ENCODE peak calls at places on chromosomes 11 and 22, in seven cellular contexts. One of them, this sample, is unnamed. For H3K36me3, the result is how much of the 10 kb centered on the place peaks cover.

GRCh38 chr22:32926600-32926999 is 125.1 kb downstream of the TIMP3 start:
- DNase-seq in breast epithelium: no peak
- DNase-seq in tibial nerve: no peak
- DNase-seq in cardiac muscle cell: peak
- DNase-seq in left ventricle myocardium inferior: no peak
- DNase-seq in upper lobe of left lung: no peak
- DNase-seq in uterus: no peak
- DNase-seq in this sample: no peak

GRCh38 chr11:84558085-84558905 is 1068.8 kb downstream of the DLG2 start:
- DNase-seq in left ventricle myocardium inferior: no peak
- DNase-seq in upper lobe of left lung: no peak
- DNase-seq in uterus: no peak
- DNase-seq in tibial nerve: no peak
- DNase-seq in cardiac muscle cell: peak
- DNase-seq in breast epithelium: no peak
- DNase-seq in this sample: no peak

GRCh38 chr11:12246169-12246568 is 131.2 kb upstream of the PARVA start:
- DNase-seq in left ventricle myocardium inferior: no peak
- DNase-seq in tibial nerve: no peak
- DNase-seq in uterus: no peak
- DNase-seq in cardiac muscle cell: no peak
- DNase-seq in upper lobe of left lung: no peak
- DNase-seq in breast epithelium: no peak
- DNase-seq in this sample: no peak

GRCh38 chr22:30887861-30888260 is 80.7 kb downstream of the MORC2 start:
- DNase-seq in uterus: no peak
- DNase-seq in cardiac muscle cell: no peak
- DNase-seq in left ventricle myocardium inferior: peak
- DNase-seq in upper lobe of left lung: no peak
- DNase-seq in breast epithelium: no peak
- DNase-seq in tibial nerve: no peak
- DNase-seq in this sample: peak

GRCh38 chr11:120974980-120975379 is 48.9 kb upstream of the TBCEL start:
- DNase-seq in cardiac muscle cell: no peak
- DNase-seq in tibial nerve: no peak
- DNase-seq in breast epithelium: no peak
- DNase-seq in uterus: no peak
- DNase-seq in left ventricle myocardium inferior: no peak
- DNase-seq in upper lobe of left lung: no peak
- DNase-seq in this sample: no peak

GRCh38 chr11:124970925-124971324 is 16.9 kb downstream of the CCDC15 start:
- DNase-seq in left ventricle myocardium inferior: no peak
- DNase-seq in uterus: no peak
- DNase-seq in cardiac muscle cell: peak
- DNase-seq in breast epithelium: no peak
- DNase-seq in upper lobe of left lung: no peak
- DNase-seq in tibial nerve: no peak
- DNase-seq in this sample: no peak

GRCh38 chr11:59283825-59284772 is 71.4 kb upstream of the MPEG1 start:
- DNase-seq in tibial nerve: peak
- DNase-seq in breast epithelium: peak
- DNase-seq in uterus: peak
- DNase-seq in left ventricle myocardium inferior: no peak
- DNase-seq in cardiac muscle cell: peak
- DNase-seq in upper lobe of left lung: no peak
- DNase-seq in this sample: no peak

GRCh38 chr11:119788096-119788883 is 59.3 kb upstream of the NECTIN1 start:
- DNase-seq in cardiac muscle cell: no peak
- DNase-seq in uterus: no peak
- DNase-seq in tibial nerve: no peak
- DNase-seq in left ventricle myocardium inferior: no peak
- DNase-seq in upper lobe of left lung: no peak
- DNase-seq in breast epithelium: no peak
- DNase-seq in this sample: peak

GRCh38 chr22:46813816-46814597 is 51.6 kb downstream of the TBC1D22A start:
- DNase-seq in uterus: no peak
- DNase-seq in cardiac muscle cell: no peak
- DNase-seq in tibial nerve: no peak
- DNase-seq in left ventricle myocardium inferior: no peak
- DNase-seq in upper lobe of left lung: no peak
- DNase-seq in breast epithelium: peak
- DNase-seq in this sample: peak

GRCh38 chr22:24107668-24108067 is 73.6 kb upstream of the SUSD2 start:
- DNase-seq in tibial nerve: peak
- DNase-seq in cardiac muscle cell: no peak
- DNase-seq in left ventricle myocardium inferior: peak
- DNase-seq in upper lobe of left lung: no peak
- DNase-seq in uterus: peak
- DNase-seq in breast epithelium: peak
- DNase-seq in this sample: peak

GRCh38 chr22:30357650-30358215 is 926 bp downstream of the CCDC157 start:
- DNase-seq in left ventricle myocardium inferior: no peak
- DNase-seq in upper lobe of left lung: peak
- DNase-seq in tibial nerve: no peak
- DNase-seq in cardiac muscle cell: no peak
- DNase-seq in uterus: no peak
- DNase-seq in breast epithelium: no peak
- DNase-seq in this sample: no peak

GRCh38 chr11:126046796-126047195 is 15.9 kb downstream of the CDON start:
- DNase-seq in tibial nerve: no peak
- DNase-seq in cardiac muscle cell: no peak
- DNase-seq in breast epithelium: no peak
- DNase-seq in uterus: no peak
- DNase-seq in upper lobe of left lung: no peak
- DNase-seq in left ventricle myocardium inferior: no peak
- DNase-seq in this sample: no peak

GRCh38 chr11:35354644-35355043 is 64.7 kb downstream of the SLC1A2 start:
- DNase-seq in upper lobe of left lung: no peak
- DNase-seq in tibial nerve: no peak
- DNase-seq in cardiac muscle cell: no peak
- DNase-seq in uterus: no peak
- DNase-seq in breast epithelium: no peak
- DNase-seq in left ventricle myocardium inferior: no peak
- DNase-seq in this sample: no peak

GRCh38 chr11:3947084-3947483 is 91.6 kb downstream of the STIM1 start:
- DNase-seq in tibial nerve: no peak
- DNase-seq in upper lobe of left lung: no peak
- DNase-seq in uterus: peak
- DNase-seq in left ventricle myocardium inferior: no peak
- DNase-seq in breast epithelium: peak
- DNase-seq in cardiac muscle cell: peak
- DNase-seq in this sample: no peak

GRCh38 chr22:38911434-38911833 is 39.4 kb upstream of the CBX6 start:
- DNase-seq in breast epithelium: no peak
- DNase-seq in left ventricle myocardium inferior: no peak
- DNase-seq in upper lobe of left lung: no peak
- DNase-seq in cardiac muscle cell: no peak
- DNase-seq in uterus: no peak
- DNase-seq in tibial nerve: no peak
- DNase-seq in this sample: no peak

GRCh38 chr11:121656333-121657090 is 203.7 kb upstream of the SORL1-AS1 start:
- DNase-seq in tibial nerve: no peak
- DNase-seq in uterus: no peak
- DNase-seq in left ventricle myocardium inferior: peak
- DNase-seq in breast epithelium: no peak
- DNase-seq in cardiac muscle cell: no peak
- DNase-seq in upper lobe of left lung: no peak
- DNase-seq in this sample: peak

GRCh38 chr22:21079493-21079892 is 33.7 kb downstream of the LRRC74B start:
- DNase-seq in breast epithelium: no peak
- DNase-seq in tibial nerve: no peak
- DNase-seq in upper lobe of left lung: no peak
- DNase-seq in cardiac muscle cell: no peak
- DNase-seq in left ventricle myocardium inferior: no peak
- DNase-seq in uterus: no peak
- DNase-seq in this sample: no peak

GRCh38 chr11:131601586-131601985 is 231.2 kb downstream of the NTM start:
- DNase-seq in uterus: no peak
- DNase-seq in cardiac muscle cell: no peak
- DNase-seq in upper lobe of left lung: no peak
- DNase-seq in tibial nerve: no peak
- DNase-seq in left ventricle myocardium inferior: no peak
- DNase-seq in breast epithelium: no peak
- DNase-seq in this sample: no peak

GRCh38 chr11:132848336-132848735 is 684.0 kb downstream of the OPCML start:
- DNase-seq in breast epithelium: peak
- DNase-seq in cardiac muscle cell: no peak
- DNase-seq in tibial nerve: no peak
- DNase-seq in left ventricle myocardium inferior: no peak
- DNase-seq in uterus: no peak
- DNase-seq in upper lobe of left lung: no peak
- DNase-seq in this sample: no peak

GRCh38 chr11:79431535-79431934 is 9.3 kb downstream of the TENM4 start:
- DNase-seq in tibial nerve: no peak
- DNase-seq in cardiac muscle cell: no peak
- DNase-seq in left ventricle myocardium inferior: no peak
- DNase-seq in uterus: no peak
- DNase-seq in upper lobe of left lung: no peak
- DNase-seq in breast epithelium: no peak
- DNase-seq in this sample: no peak

GRCh38 chr22:40200795-40201194 is 23.1 kb downstream of the TNRC6B start:
- DNase-seq in upper lobe of left lung: no peak
- DNase-seq in tibial nerve: no peak
- DNase-seq in breast epithelium: no peak
- DNase-seq in left ventricle myocardium inferior: no peak
- DNase-seq in uterus: no peak
- DNase-seq in cardiac muscle cell: no peak
- DNase-seq in this sample: no peak

GRCh38 chr22:48592931-48593330 is 1234.7 kb downstream of the BRD1 start:
- DNase-seq in left ventricle myocardium inferior: no peak
- DNase-seq in breast epithelium: no peak
- DNase-seq in uterus: no peak
- DNase-seq in upper lobe of left lung: no peak
- DNase-seq in tibial nerve: no peak
- DNase-seq in cardiac muscle cell: no peak
- DNase-seq in this sample: peak

GRCh38 chr11:118318112-118319030 is 13.8 kb downstream of the CD3E start:
- DNase-seq in breast epithelium: no peak
- DNase-seq in left ventricle myocardium inferior: no peak
- DNase-seq in upper lobe of left lung: no peak
- DNase-seq in cardiac muscle cell: no peak
- DNase-seq in tibial nerve: no peak
- DNase-seq in uterus: no peak
- DNase-seq in this sample: no peak

GRCh38 chr11:129846508-129847335 is 31.1 kb downstream of the TMEM45B start:
- DNase-seq in breast epithelium: no peak
- DNase-seq in upper lobe of left lung: no peak
- DNase-seq in tibial nerve: no peak
- DNase-seq in cardiac muscle cell: no peak
- DNase-seq in uterus: no peak
- DNase-seq in left ventricle myocardium inferior: no peak
- DNase-seq in this sample: no peak

GRCh38 chr11:123773026-123773425 is 18.7 kb upstream of the OR6X1 start:
- DNase-seq in cardiac muscle cell: no peak
- DNase-seq in uterus: no peak
- DNase-seq in left ventricle myocardium inferior: no peak
- DNase-seq in upper lobe of left lung: no peak
- DNase-seq in tibial nerve: no peak
- DNase-seq in breast epithelium: no peak
- DNase-seq in this sample: no peak

GRCh38 chr11:6979365-6979764 is 40.8 kb downstream of the ZNF214 start:
- DNase-seq in left ventricle myocardium inferior: no peak
- DNase-seq in tibial nerve: no peak
- DNase-seq in uterus: no peak
- DNase-seq in breast epithelium: no peak
- DNase-seq in upper lobe of left lung: no peak
- DNase-seq in cardiac muscle cell: no peak
- DNase-seq in this sample: no peak

GRCh38 chr22:38758276-38758945 is 2.6 kb upstream of the SUN2 start:
- DNase-seq in left ventricle myocardium inferior: no peak
- DNase-seq in breast epithelium: no peak
- DNase-seq in cardiac muscle cell: no peak
- DNase-seq in upper lobe of left lung: no peak
- DNase-seq in uterus: no peak
- DNase-seq in tibial nerve: no peak
- DNase-seq in this sample: peak

GRCh38 chr11:3153291-3153861 is 11.7 kb downstream of the OSBPL5 start:
- DNase-seq in tibial nerve: peak
- DNase-seq in breast epithelium: no peak
- DNase-seq in upper lobe of left lung: peak
- DNase-seq in cardiac muscle cell: no peak
- DNase-seq in uterus: peak
- DNase-seq in left ventricle myocardium inferior: peak
- DNase-seq in this sample: peak

GRCh38 chr11:15097411-15097810 is 17.3 kb upstream of the INSC start:
- DNase-seq in upper lobe of left lung: no peak
- DNase-seq in uterus: no peak
- DNase-seq in breast epithelium: no peak
- DNase-seq in cardiac muscle cell: no peak
- DNase-seq in tibial nerve: no peak
- DNase-seq in left ventricle myocardium inferior: no peak
- DNase-seq in this sample: no peak

GRCh38 chr22:19448739-19449421 is 1.4 kb upstream of the C22orf39 start:
- DNase-seq in tibial nerve: no peak
- DNase-seq in upper lobe of left lung: no peak
- DNase-seq in left ventricle myocardium inferior: no peak
- DNase-seq in breast epithelium: no peak
- DNase-seq in uterus: no peak
- DNase-seq in cardiac muscle cell: no peak
- DNase-seq in this sample: no peak
- H3K36me3 ChIP-seq in tibial nerve: under half
- H3K36me3 ChIP-seq in upper lobe of left lung: under half
- H3K36me3 ChIP-seq in left ventricle myocardium inferior: under half
- H3K36me3 ChIP-seq in breast epithelium: under half
- H3K36me3 ChIP-seq in uterus: under half
- H3K36me3 ChIP-seq in cardiac muscle cell: under half
- H3K36me3 ChIP-seq in this sample: under half

GRCh38 chr11:68584097-68584496 is 100.2 kb upstream of the GAL start:
- DNase-seq in uterus: no peak
- DNase-seq in cardiac muscle cell: peak
- DNase-seq in upper lobe of left lung: peak
- DNase-seq in left ventricle myocardium inferior: peak
- DNase-seq in tibial nerve: no peak
- DNase-seq in breast epithelium: no peak
- DNase-seq in this sample: no peak
- TF ChIP-seq CTCF in uterus: no peak
- TF ChIP-seq CTCF in cardiac muscle cell: peak
- TF ChIP-seq CTCF in upper lobe of left lung: peak
- TF ChIP-seq CTCF in left ventricle myocardium inferior: peak
- TF ChIP-seq CTCF in tibial nerve: peak
- TF ChIP-seq CTCF in breast epithelium: no peak
- TF ChIP-seq CTCF in this sample: peak

GRCh38 chr11:113356203-113356602 is 31.4 kb upstream of the ANKK1 start:
- DNase-seq in upper lobe of left lung: no peak
- DNase-seq in cardiac muscle cell: no peak
- DNase-seq in tibial nerve: no peak
- DNase-seq in left ventricle myocardium inferior: no peak
- DNase-seq in uterus: no peak
- DNase-seq in breast epithelium: no peak
- DNase-seq in this sample: no peak
- H3K36me3 ChIP-seq in upper lobe of left lung: half or more
- H3K36me3 ChIP-seq in cardiac muscle cell: under half
- H3K36me3 ChIP-seq in tibial nerve: under half
- H3K36me3 ChIP-seq in left ventricle myocardium inferior: half or more
- H3K36me3 ChIP-seq in uterus: under half
- H3K36me3 ChIP-seq in breast epithelium: under half
- H3K36me3 ChIP-seq in this sample: under half

DNA sequence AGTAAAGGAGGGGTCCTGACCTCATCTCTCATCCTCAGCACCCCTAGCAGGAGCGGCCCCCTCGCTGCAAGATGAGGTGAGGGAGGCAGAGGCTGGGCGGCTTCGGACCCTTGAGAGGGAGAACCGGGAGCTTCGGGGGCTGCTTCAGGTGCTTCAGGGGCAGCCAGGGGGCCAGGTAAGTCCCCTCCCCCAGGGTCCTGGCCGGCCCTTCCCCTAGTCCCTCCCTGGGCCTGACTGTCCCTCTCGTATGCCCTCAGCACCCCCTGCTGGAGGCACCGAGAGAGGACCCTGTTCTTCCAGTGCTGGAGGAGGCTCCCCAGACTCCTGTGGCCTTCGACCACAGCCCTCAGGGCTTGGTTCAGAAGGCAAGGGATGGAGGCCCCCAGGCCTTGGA is 3.7 kb downstream of the CCDC88B start:
- DNase-seq in uterus: no peak
- DNase-seq in left ventricle myocardium inferior: no peak
- DNase-seq in cardiac muscle cell: peak
- DNase-seq in tibial nerve: no peak
- DNase-seq in upper lobe of left lung: peak
- DNase-seq in breast epithelium: no peak
- DNase-seq in this sample: no peak
- TF ChIP-seq CTCF in uterus: no peak
- TF ChIP-seq CTCF in left ventricle myocardium inferior: peak
- TF ChIP-seq CTCF in cardiac muscle cell: peak
- TF ChIP-seq CTCF in tibial nerve: no peak
- TF ChIP-seq CTCF in upper lobe of left lung: peak
- TF ChIP-seq CTCF in breast epithelium: no peak
- TF ChIP-seq CTCF in this sample: no peak

This sample was measured in kidney.